ENCODE peak calls at places on chromosomes 11 and 22, in seven cellular contexts. One of them, this sample, is unnamed.

GRCh38 chr22:37197451-37198289 is 9.6 kb upstream of the C1QTNF6 start:
- DNase-seq in WERI-Rb-1: no peak
- DNase-seq in H9: no peak
- DNase-seq in body of pancreas: peak
- DNase-seq in CD4-positive, alpha-beta T cell: no peak
- DNase-seq in foreskin fibroblast: peak
- DNase-seq in tibial artery: peak
- DNase-seq in this sample: no peak

GRCh38 chr11:12258451-12258850 is 118.9 kb upstream of the PARVA start:
- DNase-seq in WERI-Rb-1: no peak
- DNase-seq in H9: no peak
- DNase-seq in body of pancreas: no peak
- DNase-seq in CD4-positive, alpha-beta T cell: no peak
- DNase-seq in foreskin fibroblast: no peak
- DNase-seq in tibial artery: no peak
- DNase-seq in this sample: no peak

GRCh38 chr11:121154473-121154872 is 53.4 kb downstream of the TECTA start:
- DNase-seq in WERI-Rb-1: no peak
- DNase-seq in H9: no peak
- DNase-seq in body of pancreas: no peak
- DNase-seq in CD4-positive, alpha-beta T cell: no peak
- DNase-seq in foreskin fibroblast: no peak
- DNase-seq in tibial artery: no peak
- DNase-seq in this sample: no peak

GRCh38 chr11:3123761-3124733 is 41.1 kb downstream of the OSBPL5 start:
- DNase-seq in WERI-Rb-1: no peak
- DNase-seq in H9: no peak
- DNase-seq in body of pancreas: peak
- DNase-seq in CD4-positive, alpha-beta T cell: no peak
- DNase-seq in foreskin fibroblast: peak
- DNase-seq in tibial artery: peak
- DNase-seq in this sample: peak

GRCh38 chr11:57144531-57145320 is 37.0 kb upstream of the LRRC55 start:
- DNase-seq in WERI-Rb-1: no peak
- DNase-seq in H9: no peak
- DNase-seq in body of pancreas: no peak
- DNase-seq in CD4-positive, alpha-beta T cell: no peak
- DNase-seq in foreskin fibroblast: no peak
- DNase-seq in tibial artery: no peak
- DNase-seq in this sample: no peak

GRCh38 chr22:48829908-48830307 is 997.8 kb downstream of the BRD1 start:
- DNase-seq in WERI-Rb-1: no peak
- DNase-seq in H9: no peak
- DNase-seq in body of pancreas: no peak
- DNase-seq in CD4-positive, alpha-beta T cell: no peak
- DNase-seq in foreskin fibroblast: no peak
- DNase-seq in tibial artery: no peak
- DNase-seq in this sample: no peak

GRCh38 chr22:46965552-46966494 is 203.4 kb downstream of the TBC1D22A start:
- DNase-seq in WERI-Rb-1: no peak
- DNase-seq in H9: no peak
- DNase-seq in body of pancreas: no peak
- DNase-seq in CD4-positive, alpha-beta T cell: no peak
- DNase-seq in foreskin fibroblast: peak
- DNase-seq in tibial artery: no peak
- DNase-seq in this sample: no peak

GRCh38 chr11:2554338-2555240 is 109.8 kb downstream of the KCNQ1 start:
- DNase-seq in WERI-Rb-1: no peak
- DNase-seq in H9: no peak
- DNase-seq in body of pancreas: no peak
- DNase-seq in CD4-positive, alpha-beta T cell: no peak
- DNase-seq in foreskin fibroblast: no peak
- DNase-seq in tibial artery: no peak
- DNase-seq in this sample: no peak

GRCh38 chr11:75052457-75052856 is 44.2 kb downstream of the OR2AT4 start:
- DNase-seq in WERI-Rb-1: no peak
- DNase-seq in H9: no peak
- DNase-seq in body of pancreas: no peak
- DNase-seq in CD4-positive, alpha-beta T cell: no peak
- DNase-seq in foreskin fibroblast: no peak
- DNase-seq in tibial artery: no peak
- DNase-seq in this sample: no peak

GRCh38 chr11:4092031-4092430 is 2.6 kb upstream of the RRM1 start:
- DNase-seq in WERI-Rb-1: no peak
- DNase-seq in H9: no peak
- DNase-seq in body of pancreas: no peak
- DNase-seq in CD4-positive, alpha-beta T cell: no peak
- DNase-seq in foreskin fibroblast: no peak
- DNase-seq in tibial artery: no peak
- DNase-seq in this sample: no peak

GRCh38 chr11:16191212-16191851 is 165.0 kb downstream of the SOX6 start:
- DNase-seq in WERI-Rb-1: no peak
- DNase-seq in H9: no peak
- DNase-seq in body of pancreas: no peak
- DNase-seq in CD4-positive, alpha-beta T cell: no peak
- DNase-seq in foreskin fibroblast: no peak
- DNase-seq in tibial artery: no peak
- DNase-seq in this sample: no peak

GRCh38 chr22:33005476-33005875 is 52.7 kb downstream of the SYN3 start:
- DNase-seq in WERI-Rb-1: no peak
- DNase-seq in H9: no peak
- DNase-seq in body of pancreas: no peak
- DNase-seq in CD4-positive, alpha-beta T cell: no peak
- DNase-seq in foreskin fibroblast: no peak
- DNase-seq in tibial artery: no peak
- DNase-seq in this sample: no peak

GRCh38 chr11:27385245-27385644 is 22.2 kb upstream of the CCDC34 start:
- DNase-seq in WERI-Rb-1: no peak
- DNase-seq in H9: no peak
- DNase-seq in body of pancreas: no peak
- DNase-seq in CD4-positive, alpha-beta T cell: no peak
- DNase-seq in foreskin fibroblast: peak
- DNase-seq in tibial artery: peak
- DNase-seq in this sample: no peak

GRCh38 chr11:107819361-107820014 is 39.1 kb downstream of the SLC35F2 start:
- DNase-seq in WERI-Rb-1: no peak
- DNase-seq in H9: no peak
- DNase-seq in body of pancreas: no peak
- DNase-seq in CD4-positive, alpha-beta T cell: no peak
- DNase-seq in foreskin fibroblast: peak
- DNase-seq in tibial artery: no peak
- DNase-seq in this sample: no peak

GRCh38 chr22:45879552-45879949 is 97.4 kb downstream of the WNT7B start:
- DNase-seq in WERI-Rb-1: no peak
- DNase-seq in H9: peak
- DNase-seq in body of pancreas: no peak
- DNase-seq in CD4-positive, alpha-beta T cell: no peak
- DNase-seq in foreskin fibroblast: no peak
- DNase-seq in tibial artery: no peak
- DNase-seq in this sample: peak

GRCh38 chr22:24146190-24146616 is 35.1 kb upstream of the SUSD2 start:
- DNase-seq in WERI-Rb-1: peak
- DNase-seq in H9: peak
- DNase-seq in body of pancreas: peak
- DNase-seq in CD4-positive, alpha-beta T cell: peak
- DNase-seq in foreskin fibroblast: peak
- DNase-seq in tibial artery: peak
- DNase-seq in this sample: no peak

GRCh38 chr11:13717331-13717730 is 48.9 kb downstream of the FAR1 start:
- DNase-seq in WERI-Rb-1: no peak
- DNase-seq in H9: no peak
- DNase-seq in body of pancreas: no peak
- DNase-seq in CD4-positive, alpha-beta T cell: no peak
- DNase-seq in foreskin fibroblast: peak
- DNase-seq in tibial artery: no peak
- DNase-seq in this sample: no peak

GRCh38 chr11:65150513-65151271 is 16.4 kb upstream of the SYVN1 start:
- DNase-seq in WERI-Rb-1: no peak
- DNase-seq in H9: peak
- DNase-seq in body of pancreas: peak
- DNase-seq in CD4-positive, alpha-beta T cell: no peak
- DNase-seq in foreskin fibroblast: peak
- DNase-seq in tibial artery: peak
- DNase-seq in this sample: peak

GRCh38 chr11:20310596-20311394 is 52.7 kb upstream of the HTATIP2 start:
- DNase-seq in WERI-Rb-1: peak
- DNase-seq in H9: no peak
- DNase-seq in body of pancreas: no peak
- DNase-seq in CD4-positive, alpha-beta T cell: no peak
- DNase-seq in foreskin fibroblast: no peak
- DNase-seq in tibial artery: no peak
- DNase-seq in this sample: no peak

GRCh38 chr11:133821776-133822175 is 23.5 kb downstream of the SPATA19 start:
- DNase-seq in WERI-Rb-1: peak
- DNase-seq in H9: peak
- DNase-seq in body of pancreas: peak
- DNase-seq in CD4-positive, alpha-beta T cell: no peak
- DNase-seq in foreskin fibroblast: no peak
- DNase-seq in tibial artery: no peak
- DNase-seq in this sample: peak

GRCh38 chr11:95835351-95835750 is 45.1 kb downstream of the CEP57 start:
- DNase-seq in WERI-Rb-1: no peak
- DNase-seq in H9: no peak
- DNase-seq in body of pancreas: no peak
- DNase-seq in CD4-positive, alpha-beta T cell: no peak
- DNase-seq in foreskin fibroblast: no peak
- DNase-seq in tibial artery: no peak
- DNase-seq in this sample: no peak

GRCh38 chr11:88631497-88631896 is 294.0 kb upstream of the CTSC start:
- DNase-seq in WERI-Rb-1: peak
- DNase-seq in H9: no peak
- DNase-seq in body of pancreas: no peak
- DNase-seq in CD4-positive, alpha-beta T cell: no peak
- DNase-seq in foreskin fibroblast: peak
- DNase-seq in tibial artery: no peak
- DNase-seq in this sample: no peak

GRCh38 chr11:30328676-30329075 is 5.8 kb downstream of the ARL14EP start:
- DNase-seq in WERI-Rb-1: no peak
- DNase-seq in H9: no peak
- DNase-seq in body of pancreas: no peak
- DNase-seq in CD4-positive, alpha-beta T cell: no peak
- DNase-seq in foreskin fibroblast: no peak
- DNase-seq in tibial artery: no peak
- DNase-seq in this sample: no peak

GRCh38 chr11:17230867-17231851 is 23.4 kb upstream of the PIK3C2A start:
- DNase-seq in WERI-Rb-1: no peak
- DNase-seq in H9: no peak
- DNase-seq in body of pancreas: no peak
- DNase-seq in CD4-positive, alpha-beta T cell: no peak
- DNase-seq in foreskin fibroblast: no peak
- DNase-seq in tibial artery: no peak
- DNase-seq in this sample: no peak

GRCh38 chr22:37726240-37726887 is 29.5 kb downstream of the TRIOBP start:
- DNase-seq in WERI-Rb-1: no peak
- DNase-seq in H9: no peak
- DNase-seq in body of pancreas: no peak
- DNase-seq in CD4-positive, alpha-beta T cell: no peak
- DNase-seq in foreskin fibroblast: no peak
- DNase-seq in tibial artery: no peak
- DNase-seq in this sample: no peak

GRCh38 chr11:62727833-62728721 is at the start of gene TTC9C:
- DNase-seq in WERI-Rb-1: peak
- DNase-seq in H9: peak
- DNase-seq in body of pancreas: peak
- DNase-seq in CD4-positive, alpha-beta T cell: peak
- DNase-seq in foreskin fibroblast: peak
- DNase-seq in tibial artery: peak
- DNase-seq in this sample: peak

GRCh38 chr11:62727007-62727832 is at the start of gene HNRNPUL2:
- DNase-seq in WERI-Rb-1: peak
- DNase-seq in H9: peak
- DNase-seq in body of pancreas: peak
- DNase-seq in CD4-positive, alpha-beta T cell: peak
- DNase-seq in foreskin fibroblast: peak
- DNase-seq in tibial artery: peak
- DNase-seq in this sample: peak

GRCh38 chr11:62737196-62737595 is 8.9 kb downstream of the TTC9C start:
- DNase-seq in WERI-Rb-1: no peak
- DNase-seq in H9: no peak
- DNase-seq in body of pancreas: no peak
- DNase-seq in CD4-positive, alpha-beta T cell: no peak
- DNase-seq in foreskin fibroblast: no peak
- DNase-seq in tibial artery: no peak
- DNase-seq in this sample: no peak

DNA sequence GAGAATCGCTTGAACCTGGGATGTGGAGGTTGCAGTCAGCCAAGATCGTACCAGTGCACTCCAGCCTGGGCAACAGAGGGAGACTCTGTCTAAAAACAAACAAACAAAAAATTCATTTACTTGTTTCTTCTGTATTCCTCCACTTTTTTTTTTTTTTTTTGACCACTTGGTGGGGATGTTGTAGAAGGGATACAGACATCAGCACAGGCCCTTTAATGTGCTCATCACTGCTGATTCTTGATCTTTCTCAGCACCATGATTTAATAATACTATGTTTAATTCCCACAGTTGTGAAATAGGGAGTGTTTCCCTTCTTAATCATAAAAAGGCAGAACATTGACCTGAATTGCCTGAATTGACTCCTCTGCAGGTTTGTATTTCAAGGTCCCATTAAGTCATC is 4.5 kb downstream of the TTC9C start:
- DNase-seq in WERI-Rb-1: no peak
- DNase-seq in H9: no peak
- DNase-seq in body of pancreas: no peak
- DNase-seq in CD4-positive, alpha-beta T cell: no peak
- DNase-seq in foreskin fibroblast: no peak
- DNase-seq in tibial artery: no peak
- DNase-seq in this sample: no peak
- TF ChIP-seq CTCF in WERI-Rb-1: no peak
- TF ChIP-seq CTCF in H9: peak
- TF ChIP-seq CTCF in body of pancreas: no peak
- TF ChIP-seq CTCF in CD4-positive, alpha-beta T cell: peak
- TF ChIP-seq CTCF in foreskin fibroblast: peak
- TF ChIP-seq CTCF in tibial artery: no peak
- TF ChIP-seq CTCF in this sample: no peak

GRCh38 chr11:63671322-63672155 is at the start of gene ATL3:
- DNase-seq in WERI-Rb-1: peak
- DNase-seq in H9: peak
- DNase-seq in body of pancreas: peak
- DNase-seq in CD4-positive, alpha-beta T cell: peak
- DNase-seq in foreskin fibroblast: peak
- DNase-seq in tibial artery: peak
- DNase-seq in this sample: peak
- TF ChIP-seq CTCF in WERI-Rb-1: no peak
- TF ChIP-seq CTCF in H9: no peak
- TF ChIP-seq CTCF in body of pancreas: peak
- TF ChIP-seq CTCF in CD4-positive, alpha-beta T cell: peak
- TF ChIP-seq CTCF in foreskin fibroblast: no peak
- TF ChIP-seq CTCF in tibial artery: no peak
- TF ChIP-seq CTCF in this sample: no peak

GRCh38 chr22:35838849-35839646 is 121.4 kb downstream of the APOL5 start:
- DNase-seq in WERI-Rb-1: peak
- DNase-seq in H9: no peak
- DNase-seq in body of pancreas: peak
- DNase-seq in CD4-positive, alpha-beta T cell: no peak
- DNase-seq in foreskin fibroblast: peak
- DNase-seq in tibial artery: peak
- DNase-seq in this sample: no peak
- TF ChIP-seq CTCF in WERI-Rb-1: peak
- TF ChIP-seq CTCF in H9: peak
- TF ChIP-seq CTCF in body of pancreas: peak
- TF ChIP-seq CTCF in CD4-positive, alpha-beta T cell: no peak
- TF ChIP-seq CTCF in foreskin fibroblast: peak
- TF ChIP-seq CTCF in tibial artery: peak
- TF ChIP-seq CTCF in this sample: no peak

GRCh38 chr11:44456544-44457270 is 108.8 kb upstream of the CD82 start:
- DNase-seq in WERI-Rb-1: no peak
- DNase-seq in H9: no peak
- DNase-seq in body of pancreas: no peak
- DNase-seq in CD4-positive, alpha-beta T cell: no peak
- DNase-seq in foreskin fibroblast: no peak
- DNase-seq in tibial artery: no peak
- DNase-seq in this sample: no peak
- TF ChIP-seq CTCF in WERI-Rb-1: peak
- TF ChIP-seq CTCF in H9: peak
- TF ChIP-seq CTCF in body of pancreas: no peak
- TF ChIP-seq CTCF in CD4-positive, alpha-beta T cell: no peak
- TF ChIP-seq CTCF in foreskin fibroblast: peak
- TF ChIP-seq CTCF in tibial artery: no peak
- TF ChIP-seq CTCF in this sample: no peak